ENCODE peak calls at places on chromosomes 6 and 20, in nine cellular contexts. Y is stimulated activated CD4-positive, alpha-beta T cell treated with anti-CD3 and anti-CD28 coated beads, Interleukin-2, amount 100 ng/mL, for 48 hours; W is GM12892; C is activated B cell treated with CpG ODN at 0.5 μM for 24 hours; I is T-cell; A is PC-9; S is lower lobe of right lung; K is NCI-H460; H is kidney epithelial cell. R is an unnamed sample.

GRCh38 chr6:128482642-128483041 is 37.8 kb downstream of the PTPRK start:
- DNase-seq in Y (no peak), W (no peak), C (no peak), I (no peak), A (no peak), S (no peak), K (no peak), H (no peak), R (no peak)

GRCh38 chr6:116127771-116128493 is 2.0 kb upstream of the COL10A1 start:
- DNase-seq in Y (no peak), W (no peak), C (no peak), I (no peak), A (no peak), S (no peak), K (no peak), H (no peak), R (no peak)

GRCh38 chr20:50514750-50515149 is 4.6 kb downstream of the PTPN1 start:
- DNase-seq in Y (no peak), W (no peak), C (no peak), I (no peak), A (no peak), S (no peak), K (no peak), H (no peak), R (no peak)

GRCh38 chr6:7697432-7697819 is 28.5 kb upstream of the BMP6 start:
- DNase-seq in Y (no peak), W (no peak), C (no peak), I (no peak), A (no peak), S (no peak), K (no peak), H (no peak), R (no peak)

GRCh38 chr6:99036672-99037071 is 88.9 kb upstream of the FBXL4 start:
- DNase-seq in Y (no peak), W (no peak), C (no peak), I (no peak), A (no peak), S (no peak), K (no peak), H (no peak), R (no peak)

GRCh38 chr20:62831361-62831788 is 14.5 kb downstream of the COL9A3 start:
- DNase-seq in Y (no peak), W (no peak), C (no peak), I (no peak), A (peak), S (no peak), K (no peak), H (no peak), R (no peak)

GRCh38 chr6:144294016-144294415 is 8.9 kb downstream of the UTRN start:
- DNase-seq in Y (no peak), W (no peak), C (no peak), I (no peak), A (peak), S (no peak), K (no peak), H (no peak), R (no peak)

GRCh38 chr20:665276-665675 is 10.3 kb downstream of the SCRT2 start:
- DNase-seq in Y (no peak), W (no peak), C (no peak), I (no peak), A (no peak), S (no peak), K (no peak), H (no peak), R (no peak)

GRCh38 chr6:56757585-56757984 is 114.9 kb upstream of the DST start:
- DNase-seq in Y (no peak), W (no peak), C (no peak), I (no peak), A (no peak), S (no peak), K (no peak), H (no peak), R (no peak)

GRCh38 chr20:15867017-15867416 is 706.2 kb downstream of the KIF16B start:
- DNase-seq in Y (no peak), W (no peak), C (no peak), I (no peak), A (no peak), S (no peak), K (no peak), H (no peak), R (no peak)

GRCh38 chr6:104595315-104595820 is 264.4 kb downstream of the HACE1 start:
- DNase-seq in Y (no peak), W (no peak), C (no peak), I (no peak), A (no peak), S (no peak), K (no peak), H (no peak), R (no peak)

GRCh38 chr20:44039147-44039546 is 124.5 kb downstream of the TOX2 start:
- DNase-seq in Y (no peak), W (no peak), C (no peak), I (no peak), A (no peak), S (no peak), K (no peak), H (no peak), R (no peak)

GRCh38 chr6:29813809-29814208 is 13.8 kb upstream of the HLA-G start:
- DNase-seq in Y (no peak), W (no peak), C (no peak), I (no peak), A (peak), S (no peak), K (peak), H (no peak), R (no peak)

GRCh38 chr6:43978473-43979360 is 148.5 kb downstream of the MRPL14 start:
- DNase-seq in Y (no peak), W (no peak), C (no peak), I (no peak), A (no peak), S (no peak), K (no peak), H (no peak), R (no peak)

GRCh38 chr6:54192993-54193392 is 81.8 kb downstream of the MLIP start:
- DNase-seq in Y (no peak), W (no peak), C (no peak), I (no peak), A (no peak), S (no peak), K (no peak), H (no peak), R (no peak)

GRCh38 chr6:107655245-107655644 is 165.3 kb downstream of the SOBP start:
- DNase-seq in Y (no peak), W (no peak), C (no peak), I (no peak), A (no peak), S (no peak), K (no peak), H (no peak), R (no peak)

GRCh38 chr6:67538032-67538431 is 1097.0 kb upstream of the ADGRB3 start:
- DNase-seq in Y (no peak), W (no peak), C (no peak), I (no peak), A (no peak), S (no peak), K (no peak), H (no peak), R (no peak)

GRCh38 chr6:11207199-11207968 is 25.1 kb downstream of the NEDD9 start:
- DNase-seq in Y (no peak), W (no peak), C (no peak), I (no peak), A (peak), S (peak), K (peak), H (peak), R (no peak)

R was measured in HuH-7.5.